ENCODE peak calls at places on chromosomes 1 and 21, in eight cellular contexts. U, Y, Q, Z, A, R, E and P are unnamed samples.
A peak's percentile ranks its signal among the peaks of the same experiment; 100 is the strongest.

GRCh38 chr1:160284220-160284781 is 632 bp downstream of the PEX19 start:
- DNase-seq in Z (no peak), E (no peak), Y (peak; percentile 28), A (peak; percentile 58), U (no peak), Q (peak; percentile 87), R (peak; percentile 31), P (no peak)

GRCh38 chr1:22100168-22100567 is 42.7 kb downstream of the WNT4 start:
- DNase-seq in Z (no peak), Q (no peak), E (no peak), Y (no peak), R (no peak), U (no peak), A (no peak), P (no peak)

GRCh38 chr1:243431591-243431990 is 175.8 kb downstream of the SDCCAG8 start:
- DNase-seq in Z (no peak), R (no peak), E (no peak), Q (no peak), A (no peak), Y (no peak), U (peak; percentile 21), P (no peak)

GRCh38 chr1:43454270-43455011 is 710 bp upstream of the HYI start:
- DNase-seq in A (peak; percentile 97), R (no peak), Q (peak; percentile 93), Z (peak; percentile 75), Y (peak; percentile 83), U (peak; percentile 81), E (peak; percentile 75), P (peak; percentile 63)

GRCh38 chr1:63575340-63575826 is 17.8 kb upstream of the PGM1 start:
- DNase-seq in Z (no peak), Y (no peak), E (no peak), Q (peak; percentile 49), A (peak; percentile 52), U (peak; percentile 27), R (no peak), P (peak; percentile 18)

GRCh38 chr1:155285063-155285462 is 7.8 kb downstream of the HCN3 start:
- DNase-seq in A (no peak), Q (no peak), Z (no peak), E (no peak), U (no peak), R (no peak), Y (no peak), P (no peak)

GRCh38 chr21:45318556-45319341 is 31.1 kb upstream of the POFUT2 start:
- DNase-seq in A (no peak), E (peak; percentile 61), U (no peak), Q (peak; percentile 43), Y (peak; percentile 46), Z (peak; percentile 72), R (peak; percentile 94), P (no peak)

GRCh38 chr1:207863893-207864535 is 46.9 kb downstream of the CD34 start:
- DNase-seq in E (no peak), Z (peak; percentile 12), A (peak; percentile 31), U (no peak), R (no peak), Q (no peak), Y (no peak), P (peak; percentile 29)

GRCh38 chr1:20366076-20366765 is 75.5 kb downstream of the VWA5B1 start:
- DNase-seq in R (no peak), Q (peak; percentile 10), A (peak; percentile 12), U (peak; percentile 75), Z (no peak), Y (no peak), E (no peak), P (no peak)

GRCh38 chr21:35614412-35614901 is 445.9 kb downstream of the SETD4 start:
- DNase-seq in E (no peak), R (no peak), Y (no peak), Z (no peak), U (no peak), A (peak; percentile 3), Q (peak; percentile 48), P (no peak)

GRCh38 chr21:42695324-42696025 is 42.1 kb downstream of the PDE9A start:
- DNase-seq in U (no peak), A (no peak), Y (no peak), Z (no peak), E (no peak), Q (peak; percentile 73), R (no peak), P (no peak)

GRCh38 chr1:176469450-176469985 is 6.5 kb downstream of the PAPPA2 start:
- DNase-seq in U (no peak), Q (no peak), A (no peak), R (no peak), Y (no peak), E (no peak), Z (no peak), P (no peak)

DNA sequence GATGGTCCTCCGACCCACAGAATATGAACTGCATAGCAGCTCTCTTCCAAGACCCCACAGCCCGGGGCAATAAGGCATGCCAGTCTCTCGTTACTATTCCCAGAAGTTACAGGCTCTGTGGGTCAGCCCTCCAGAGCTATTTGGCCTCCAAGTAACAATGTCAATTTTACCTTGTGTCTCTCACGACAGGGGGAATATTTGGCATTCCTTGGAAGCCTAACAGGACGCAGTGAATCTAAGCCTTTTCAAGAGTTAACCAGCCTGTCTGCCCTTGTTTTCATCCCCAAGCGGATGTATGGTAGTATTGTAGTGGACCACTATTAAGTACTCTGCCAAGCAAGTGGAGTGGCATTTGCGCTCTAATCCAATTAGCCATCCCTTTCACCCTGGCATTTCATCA is 24.4 kb upstream of the GNG4 start:
- DNase-seq in E (no peak), R (no peak), A (no peak), Z (no peak), Q (no peak), Y (no peak), U (no peak), P (no peak)
- H3K27ac ChIP-seq in E (no peak overlapping the region), R (no peak overlapping the region), A (no peak overlapping the region), Z (no peak overlapping the region), Q (no peak overlapping the region), Y (no peak overlapping the region), U (no peak overlapping the region), P (no peak overlapping the region)

GRCh38 chr1:203665986-203666385 is 39.4 kb downstream of the ATP2B4 start:
- DNase-seq in Z (no peak), Y (no peak), A (no peak), U (no peak), Q (no peak), R (no peak), E (no peak), P (no peak)

GRCh38 chr1:203663294-203663693 is 36.7 kb downstream of the ATP2B4 start:
- DNase-seq in Q (peak; percentile 59), U (no peak), A (peak; percentile 29), R (no peak), Y (no peak), Z (no peak), E (no peak), P (no peak)

GRCh38 chr1:203662821-203663220 is 36.2 kb downstream of the ATP2B4 start:
- DNase-seq in Z (no peak), Y (no peak), Q (no peak), R (no peak), E (no peak), A (no peak), U (no peak), P (no peak)

GRCh38 chr1:203661572-203661971 is 34.9 kb downstream of the ATP2B4 start:
- DNase-seq in R (peak; percentile 55), A (peak; percentile 73), U (no peak), Z (no peak), Y (peak; percentile 84), E (peak; percentile 69), Q (no peak), P (no peak)

DNA sequence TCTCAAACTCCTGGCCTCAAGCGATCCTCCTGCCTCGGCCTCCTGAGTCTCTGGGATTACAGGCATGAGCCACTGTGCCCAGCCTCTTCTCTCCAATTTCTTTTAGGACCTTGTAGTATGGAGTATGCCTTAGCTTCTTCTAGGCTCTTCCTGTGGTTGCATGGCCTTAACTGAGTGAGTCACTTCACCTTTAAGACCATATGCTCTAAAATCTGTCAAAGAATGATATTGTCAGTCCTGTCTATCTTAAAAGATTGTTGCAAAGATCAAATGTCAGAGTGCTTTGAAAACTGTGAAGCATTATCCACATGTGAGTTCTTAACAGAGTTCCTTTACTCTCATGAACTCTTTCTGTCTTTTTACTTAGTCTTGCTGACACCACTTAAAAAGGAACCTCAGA is 37.2 kb downstream of the ATP2B4 start:
- DNase-seq in Z (no peak), E (no peak), U (no peak), R (no peak), Q (no peak), Y (no peak), A (no peak), P (no peak)
- H3K4me1 ChIP-seq in Z (peaks cover 24% of the 10 kb centered on the region), E (peaks cover 11% of the 10 kb centered on the region), U (peaks cover 28% of the 10 kb centered on the region), R (no peaks in the 10 kb centered on the region), Q (no peaks in the 10 kb centered on the region), Y (peaks cover 47% of the 10 kb centered on the region), A (peaks cover 23% of the 10 kb centered on the region), P (peaks cover 40% of the 10 kb centered on the region)

GRCh38 chr1:13781228-13781627 is 81.2 kb downstream of the PRDM2 start:
- DNase-seq in E (no peak), A (no peak), Z (no peak), R (no peak), Y (no peak), Q (no peak), U (no peak), P (no peak)
- H3K36me3 ChIP-seq in E (peaks cover 25% of the 10 kb centered on the region), A (peaks cover 33% of the 10 kb centered on the region), Z (no peaks in the 10 kb centered on the region), R (peaks cover 11% of the 10 kb centered on the region), Y (peaks cover 49% of the 10 kb centered on the region), Q (peaks cover 33% of the 10 kb centered on the region), U (peaks cover 46% of the 10 kb centered on the region), P (peaks cover 68% of the 10 kb centered on the region)

DNA sequence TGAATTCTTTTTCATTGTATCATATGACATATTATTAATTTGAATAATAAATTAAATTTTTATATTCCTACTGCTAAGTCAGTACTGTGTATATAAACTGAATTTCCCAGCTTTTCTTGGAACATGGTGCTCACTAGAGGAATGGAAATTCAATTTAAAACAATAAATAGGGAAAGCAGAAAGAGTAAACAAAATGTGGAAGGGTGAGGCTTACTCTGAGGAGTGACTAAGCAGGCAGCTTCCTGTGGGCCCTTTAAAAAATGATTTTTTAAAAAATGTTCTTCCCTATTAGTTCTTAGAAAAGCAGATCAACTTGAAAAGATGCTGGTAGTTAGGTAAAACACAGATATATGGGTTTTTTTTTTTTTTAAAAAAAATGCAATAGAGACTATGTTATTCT is 49.5 kb upstream of the S1PR1 start:
- DNase-seq in Z (no peak), Q (no peak), E (no peak), Y (no peak), U (no peak), A (no peak), R (no peak), P (no peak)
- H3K27ac ChIP-seq in Z (no peak overlapping the region), Q (no peak overlapping the region), E (no peak overlapping the region), Y (no peak overlapping the region), U (no peak overlapping the region), A (no peak overlapping the region), R (no peak overlapping the region), P (no peak overlapping the region)

GRCh38 chr1:200899015-200899386 is 4.3 kb downstream of the INAVA start:
- DNase-seq in Q (no peak), Y (no peak), A (no peak), R (no peak), Z (no peak), E (no peak), U (no peak), P (no peak)
- H3K4me1 ChIP-seq in Q (no peaks in the 10 kb centered on the region), Y (no peaks in the 10 kb centered on the region), A (no peaks in the 10 kb centered on the region), R (peaks cover 64% of the 10 kb centered on the region), Z (no peaks in the 10 kb centered on the region), E (peaks cover 4% of the 10 kb centered on the region), U (no peaks in the 10 kb centered on the region), P (no peaks in the 10 kb centered on the region)

GRCh38 chr1:70295737-70296136 is 58.8 kb downstream of the ANKRD13C start:
- DNase-seq in Q (no peak), A (no peak), E (no peak), R (no peak), Z (no peak), Y (no peak), U (no peak), P (no peak)

GRCh38 chr1:70299472-70299871 is 55.0 kb downstream of the ANKRD13C start:
- DNase-seq in E (no peak), Q (no peak), A (no peak), R (no peak), Z (no peak), U (no peak), Y (no peak), P (no peak)
- H3K36me3 ChIP-seq in E (peaks cover 16% of the 10 kb centered on the region), Q (peaks cover 21% of the 10 kb centered on the region), A (peaks cover 4% of the 10 kb centered on the region), R (peaks cover 8% of the 10 kb centered on the region), Z (no peaks in the 10 kb centered on the region), U (peaks cover 21% of the 10 kb centered on the region), Y (peaks cover 18% of the 10 kb centered on the region), P (peaks cover 6% of the 10 kb centered on the region)